ENCODE peak calls at places on chromosomes 12 and 14, in four cellular contexts. H is AG10803, G is endodermal cell, X is fibroblast of mammary gland. Q is an unnamed sample.

GRCh38 chr14:101980700-101981099 is 16.3 kb downstream of the DYNC1H1 start:
- DNase-seq in H (peak; percentile 99), G (no peak), X (peak; percentile 99), Q (peak; percentile 98)

GRCh38 chr12:76337583-76337982 is 10.6 kb downstream of the BBS10 start:
- DNase-seq in H (peak; percentile 78), G (no peak), X (peak; percentile 45), Q (peak; percentile 50)

GRCh38 chr12:122085006-122085405 is 6.5 kb downstream of the MLXIP start:
- DNase-seq in H (no peak), G (no peak), X (no peak), Q (no peak)

GRCh38 chr14:101584049-101584859 is 23.0 kb downstream of the DIO3 start:
- DNase-seq in H (peak; percentile 84), G (peak; percentile 45), X (peak; percentile 71), Q (no peak)

GRCh38 chr12:57128519-57129247 is 400 bp downstream of the LRP1 start:
- DNase-seq in H (no peak), G (peak; percentile 83), X (no peak), Q (no peak)

GRCh38 chr12:68373836-68374314 is 41.7 kb upstream of the MDM1 start:
- DNase-seq in H (no peak), G (no peak), X (no peak), Q (no peak)

GRCh38 chr12:119071638-119072231 is 90.4 kb downstream of the SRRM4 start:
- DNase-seq in H (no peak), G (no peak), X (no peak), Q (no peak)

GRCh38 chr14:35197015-35197414 is 74.7 kb downstream of the PRORP start:
- DNase-seq in H (no peak), G (no peak), X (peak; percentile 68), Q (peak; percentile 11)

GRCh38 chr12:89414851-89415250 is 62.5 kb upstream of the DUSP6 start:
- DNase-seq in H (peak; percentile 86), G (no peak), X (peak; percentile 43), Q (peak; percentile 42)

GRCh38 chr12:120988658-120989057 is 10.3 kb downstream of the HNF1A start:
- DNase-seq in H (no peak), G (no peak), X (no peak), Q (no peak)

GRCh38 chr12:108907861-108908302 is 28.0 kb downstream of the DAO start:
- DNase-seq in H (peak; percentile 28), G (no peak), X (no peak), Q (no peak)

GRCh38 chr14:22264759-22265158 is 324.3 kb downstream of the DAD1 start:
- DNase-seq in H (no peak), G (no peak), X (no peak), Q (no peak)

GRCh38 chr14:22266683-22267082 is 322.3 kb downstream of the DAD1 start:
- DNase-seq in H (no peak), G (no peak), X (no peak), Q (no peak)

GRCh38 chr14:22266141-22266442 is 322.9 kb downstream of the DAD1 start:
- DNase-seq in H (no peak), G (no peak), X (no peak), Q (no peak)

GRCh38 chr14:22263961-22264360 is 325.1 kb downstream of the DAD1 start:
- DNase-seq in H (no peak), G (no peak), X (no peak), Q (no peak)

GRCh38 chr14:22265319-22266140 is 323.5 kb downstream of the DAD1 start:
- DNase-seq in H (no peak), G (no peak), X (peak; percentile 6), Q (peak; percentile 39)
- TF ChIP-seq CTCF in H (no peak), G (peak; percentile 63), X (no peak), Q (no peak)

GRCh38 chr14:62179367-62180018 is 417.3 kb downstream of the SNAPC1 start:
- DNase-seq in H (peak; percentile 90), G (peak; percentile 87), X (peak; percentile 91), Q (peak; percentile 82)
- TF ChIP-seq CTCF in H (peak; percentile 78), G (peak; percentile 89), X (peak; percentile 78), Q (peak; percentile 65)

DNA sequence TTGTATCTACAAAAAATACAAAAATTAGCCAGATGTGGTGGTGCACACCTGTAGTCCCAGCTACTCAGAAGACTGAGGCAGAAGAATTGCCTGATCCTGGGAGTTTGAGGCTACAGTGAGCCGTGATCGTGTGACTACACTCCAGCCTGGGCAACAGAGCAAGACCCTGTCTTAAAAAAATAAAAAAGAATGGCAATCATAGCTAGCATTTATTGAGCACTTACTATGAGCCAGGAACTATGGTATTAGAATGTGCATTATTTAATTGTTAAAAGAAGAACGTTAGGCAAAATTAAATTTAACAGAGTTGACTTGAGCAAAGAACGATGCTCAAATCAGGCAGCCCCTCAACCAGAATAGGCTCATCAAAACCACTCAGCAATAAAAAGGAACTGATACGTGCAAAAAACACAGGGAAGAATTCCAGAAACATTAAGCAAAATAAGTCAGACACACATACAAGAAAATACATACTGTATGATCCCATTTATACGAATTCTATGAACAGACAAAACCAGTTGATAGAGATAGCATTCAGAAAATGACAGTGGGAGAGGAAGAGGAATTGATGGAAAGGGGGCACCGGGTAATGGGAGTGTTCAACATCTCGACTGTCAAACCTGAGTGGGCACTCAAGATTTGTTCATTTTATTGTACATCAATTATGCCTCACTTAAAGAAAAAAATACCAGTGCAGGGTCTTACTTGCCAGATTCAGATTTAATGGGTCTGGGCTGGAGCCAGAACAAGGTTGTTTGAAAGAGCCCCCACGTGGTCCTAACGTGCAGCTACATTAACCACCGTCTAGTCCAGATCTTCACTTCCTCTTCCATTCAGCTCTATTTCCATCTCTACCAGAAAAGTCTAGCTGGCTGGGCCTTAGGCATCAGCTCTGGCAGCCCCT is 8.0 kb downstream of the SCNN1A start:
- DNase-seq in H (no peak), G (no peak), X (peak; percentile 51), Q (no peak)
- TF ChIP-seq CTCF in H (peak; percentile 23), G (peak; percentile 67), X (peak; percentile 29), Q (peak; percentile 18)

DNA sequence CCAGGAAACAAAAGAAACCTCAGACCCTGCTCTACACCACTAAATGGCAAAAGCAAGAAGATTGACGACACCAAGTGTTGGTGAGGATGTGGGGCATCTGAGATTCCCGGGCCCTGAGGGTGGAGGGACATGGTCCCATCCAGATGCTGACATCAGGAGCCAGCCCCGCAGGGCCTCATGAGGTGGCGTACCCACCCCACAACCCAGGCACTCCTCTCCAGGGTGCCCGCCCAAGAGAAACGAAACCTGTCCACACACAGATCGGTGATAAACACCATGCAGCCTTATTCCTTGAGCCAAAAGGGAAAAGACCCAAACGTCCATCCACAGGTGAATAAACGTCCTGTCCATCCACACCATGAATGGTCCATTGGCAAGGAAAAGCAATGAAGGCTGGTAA is 54.8 kb upstream of the C14orf180 start:
- DNase-seq in H (no peak), G (peak; percentile 13), X (no peak), Q (no peak)
- TF ChIP-seq CTCF in H (no peak), G (no peak), X (no peak), Q (no peak)

DNA sequence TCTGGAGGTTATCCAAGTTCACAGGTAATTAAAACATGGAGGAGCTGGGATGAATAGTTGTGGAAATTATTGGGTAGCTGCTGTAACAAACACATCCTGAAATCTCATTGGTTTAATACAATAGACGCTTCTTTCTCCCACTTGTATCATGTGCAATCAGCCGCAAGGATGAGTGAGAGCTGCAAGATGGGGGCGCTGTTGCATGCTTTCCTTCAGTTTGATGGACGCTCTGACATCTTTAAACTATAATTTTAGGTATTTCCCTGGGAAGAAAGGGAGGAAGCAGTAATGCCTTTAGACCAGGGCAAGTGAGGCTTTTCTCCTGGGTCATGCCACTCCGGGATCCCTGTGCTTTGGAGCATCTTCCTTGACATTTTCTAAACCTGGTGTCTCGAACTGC is 178.7 kb downstream of the PAWR start:
- DNase-seq in H (no peak), G (peak; percentile 89), X (no peak), Q (no peak)
- TF ChIP-seq CTCF in H (peak; percentile 8), G (peak; percentile 83), X (peak; percentile 27), Q (no peak)

GRCh38 chr12:123741937-123742572 is 20.0 kb upstream of the DNAH10 start:
- DNase-seq in H (no peak), G (no peak), X (no peak), Q (no peak)

GRCh38 chr12:123748171-123748570 is 13.9 kb upstream of the DNAH10 start:
- DNase-seq in H (no peak), G (no peak), X (no peak), Q (no peak)

GRCh38 chr12:123743002-123743401 is 19.1 kb upstream of the DNAH10 start:
- DNase-seq in H (no peak), G (no peak), X (no peak), Q (no peak)

GRCh38 chr12:123747309-123747708 is 14.8 kb upstream of the DNAH10 start:
- DNase-seq in H (no peak), G (no peak), X (no peak), Q (no peak)

DNA sequence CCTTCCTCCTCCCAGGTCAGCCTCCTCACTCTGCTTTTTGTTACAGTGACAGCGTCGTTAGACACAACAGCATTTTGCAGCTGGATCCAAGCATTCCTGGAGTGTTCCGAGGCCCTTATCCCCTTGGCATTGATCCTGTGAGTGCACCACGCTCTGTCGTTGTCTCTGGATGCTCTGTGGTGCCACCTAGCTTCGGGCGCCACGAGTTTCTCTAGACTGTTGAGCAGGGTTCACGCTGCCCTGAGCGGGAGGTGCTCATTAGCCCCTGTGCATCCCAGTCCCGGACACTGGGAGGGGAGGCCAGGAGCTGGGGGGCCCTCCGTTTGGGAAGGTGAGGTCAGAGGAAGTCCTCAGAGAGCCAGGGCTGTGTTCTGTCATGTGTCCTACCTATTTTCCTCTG is 17.3 kb upstream of the DNAH10 start:
- DNase-seq in H (no peak), G (peak; percentile 75), X (no peak), Q (no peak)
- TF ChIP-seq CTCF in H (no peak), G (peak; percentile 63), X (peak; percentile 10), Q (peak; percentile 13)

GRCh38 chr12:92717202-92717601 is 14.4 kb downstream of the PLEKHG7 start:
- DNase-seq in H (peak; percentile 60), G (peak; percentile 76), X (peak; percentile 76), Q (peak; percentile 24)
- TF ChIP-seq CTCF in H (peak; percentile 45), G (peak; percentile 82), X (peak; percentile 67), Q (peak; percentile 38)

DNA sequence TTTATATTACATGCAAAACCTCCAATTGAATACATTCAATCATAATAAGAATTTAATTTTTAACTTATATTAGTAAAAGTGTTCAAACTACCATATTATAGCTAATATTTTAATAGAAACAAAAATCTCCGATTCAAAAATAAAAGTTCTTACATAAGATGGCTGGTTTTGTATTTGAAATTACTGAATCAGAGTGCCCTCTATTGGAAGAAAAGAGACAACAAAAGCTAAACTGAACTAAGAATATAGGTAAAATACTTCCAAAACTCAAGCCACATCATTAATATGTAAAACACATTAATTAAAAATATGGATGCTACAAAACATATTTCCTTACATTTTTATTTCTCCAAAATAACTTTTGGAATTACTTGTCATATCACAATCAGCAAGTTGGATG is 120.3 kb downstream of the GARIN6 start:
- DNase-seq in H (peak; percentile 34), G (no peak), X (peak; percentile 40), Q (peak; percentile 36)
- TF ChIP-seq CTCF in H (peak; percentile 59), G (peak; percentile 80), X (peak; percentile 51), Q (peak; percentile 48)

DNA sequence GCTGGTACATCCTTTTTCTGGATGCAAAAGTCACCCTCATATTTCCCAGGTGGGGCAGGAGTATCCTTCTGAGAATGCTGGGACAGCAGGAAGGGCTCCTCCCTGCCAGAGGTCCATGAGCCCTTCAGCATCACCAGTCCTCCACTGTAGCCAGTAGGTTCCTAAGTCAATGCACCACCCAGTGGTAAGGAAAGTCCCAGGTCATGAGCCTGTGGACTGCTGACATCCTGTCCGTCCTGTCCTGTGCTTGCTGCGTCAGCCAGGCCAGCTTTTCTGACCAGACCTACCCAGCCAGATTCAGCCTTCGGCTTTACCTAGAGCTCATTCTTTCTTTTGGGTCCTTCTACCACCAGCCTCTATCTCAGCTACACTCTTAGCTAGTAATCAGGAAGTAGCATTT is 23.0 kb upstream of the ACTN1 start:
- DNase-seq in H (peak; percentile 18), G (peak; percentile 75), X (peak; percentile 41), Q (no peak)
- TF ChIP-seq CTCF in H (peak; percentile 31), G (peak; percentile 68), X (peak; percentile 22), Q (peak; percentile 18)